ENCODE peak calls at places on chromosome X, in nine cellular contexts. O, J, F, D, S, A, P, E and K are unnamed samples.

GRCh38 chrX:40262641-40263560 is 165.1 kb upstream of the BCOR start:
- DNase-seq in O (peak; percentile 51), J (peak; percentile 62), F (no peak), D (no peak), S (no peak), A (no peak), P (peak; percentile 71), E (peak; percentile 37), K (no peak)

GRCh38 chrX:84611843-84612636 is 109.8 kb upstream of the HDX start:
- DNase-seq in O (no peak), J (no peak), F (no peak), D (no peak), S (no peak), A (no peak), P (no peak), E (no peak), K (no peak)

GRCh38 chrX:2552621-2553297 is 52.0 kb upstream of the DHRSX start:
- DNase-seq in O (no peak), J (no peak), F (no peak), D (no peak), S (no peak), A (no peak), P (peak; percentile 79), E (peak; percentile 59), K (no peak)

GRCh38 chrX:6279277-6279909 is 50.7 kb upstream of the NLGN4X start:
- DNase-seq in O (no peak), J (no peak), F (no peak), D (no peak), S (no peak), A (no peak), P (no peak), E (no peak), K (no peak)

GRCh38 chrX:125132274-125132673 is 187.4 kb upstream of the TEX13C start:
- DNase-seq in O (peak; percentile 67), J (peak; percentile 11), F (no peak), D (no peak), S (no peak), A (peak; percentile 7), P (no peak), E (no peak), K (no peak)

GRCh38 chrX:54087661-54088060 is 43.4 kb upstream of the PHF8 start:
- DNase-seq in O (no peak), J (no peak), F (no peak), D (no peak), S (no peak), A (no peak), P (no peak), E (no peak), K (no peak)

GRCh38 chrX:107323786-107324492 is 117.5 kb downstream of the DNAAF6 start:
- DNase-seq in O (no peak), J (no peak), F (no peak), D (no peak), S (no peak), A (no peak), P (no peak), E (no peak), K (no peak)

GRCh38 chrX:41822917-41823316 is 98.9 kb downstream of the GPR82 start:
- DNase-seq in O (peak; percentile 90), J (no peak), F (no peak), D (no peak), S (no peak), A (no peak), P (no peak), E (no peak), K (peak; percentile 42)

GRCh38 chrX:116009871-116010710 is 160.5 kb upstream of the AGTR2 start:
- DNase-seq in O (peak; percentile 11), J (no peak), F (no peak), D (no peak), S (no peak), A (peak; percentile 67), P (no peak), E (no peak), K (peak; percentile 28)

GRCh38 chrX:24982306-24982965 is 33.3 kb downstream of the ARX start:
- DNase-seq in O (no peak), J (no peak), F (no peak), D (no peak), S (no peak), A (no peak), P (no peak), E (no peak), K (no peak)

GRCh38 chrX:115138040-115138439 is 51.2 kb upstream of the RBMXL3 start:
- DNase-seq in O (peak; percentile 16), J (no peak), F (no peak), D (no peak), S (no peak), A (no peak), P (no peak), E (no peak), K (no peak)

GRCh38 chrX:530726-531610 is 99.6 kb upstream of the SHOX start:
- DNase-seq in O (no peak), J (no peak), F (no peak), D (no peak), S (no peak), A (no peak), P (no peak), E (no peak), K (no peak)

GRCh38 chrX:153776611-153777045 is 4.2 kb upstream of the SRPK3 start:
- DNase-seq in O (no peak), J (peak; percentile 28), F (no peak), D (no peak), S (no peak), A (peak; percentile 46), P (no peak), E (no peak), K (no peak)

GRCh38 chrX:13688384-13688771 is 550 bp upstream of the RAB9A start:
- DNase-seq in O (no peak), J (peak; percentile 27), F (no peak), D (no peak), S (no peak), A (no peak), P (no peak), E (no peak), K (peak; percentile 17)

GRCh38 chrX:31268359-31268758 is 196.5 kb upstream of the FTHL17 start:
- DNase-seq in O (peak; percentile 56), J (no peak), F (no peak), D (no peak), S (no peak), A (no peak), P (no peak), E (no peak), K (no peak)

GRCh38 chrX:46627700-46628405 is 54.3 kb downstream of the CHST7 start:
- DNase-seq in O (no peak), J (no peak), F (no peak), D (no peak), S (no peak), A (peak; percentile 63), P (no peak), E (no peak), K (no peak)

GRCh38 chrX:34638116-34638515 is 19.0 kb downstream of the TMEM47 start:
- DNase-seq in O (peak; percentile 25), J (peak; percentile 30), F (no peak), D (no peak), S (no peak), A (peak; percentile 11), P (peak; percentile 30), E (peak; percentile 52), K (peak; percentile 30)

GRCh38 chrX:111465664-111466063 is 45.8 kb upstream of the SERTM2 start:
- DNase-seq in O (peak; percentile 6), J (no peak), F (no peak), D (no peak), S (no peak), A (no peak), P (no peak), E (no peak), K (no peak)

GRCh38 chrX:132737743-132738142 is 220.7 kb downstream of the HS6ST2 start:
- DNase-seq in O (no peak), J (no peak), F (no peak), D (no peak), S (no peak), A (no peak), P (no peak), E (no peak), K (no peak)

GRCh38 chrX:39808471-39808917 is 289.3 kb downstream of the BCOR start:
- DNase-seq in O (peak; percentile 85), J (no peak), F (no peak), D (no peak), S (no peak), A (no peak), P (peak; percentile 76), E (peak; percentile 85), K (no peak)

GRCh38 chrX:15674899-15675489 is 10.4 kb upstream of the CLTRN start:
- DNase-seq in O (peak; percentile 93), J (peak; percentile 93), F (peak; percentile 80), D (peak; percentile 77), S (peak; percentile 98), A (peak; percentile 91), P (peak; percentile 90), E (peak; percentile 96), K (peak; percentile 88)

GRCh38 chrX:40938418-40938817 is 146.8 kb upstream of the USP9X start:
- DNase-seq in O (no peak), J (no peak), F (no peak), D (no peak), S (no peak), A (no peak), P (no peak), E (no peak), K (no peak)

GRCh38 chrX:16429391-16429790 is 220.6 kb upstream of the S100G start:
- DNase-seq in O (no peak), J (no peak), F (no peak), D (no peak), S (no peak), A (no peak), P (peak; percentile 36), E (no peak), K (no peak)

GRCh38 chrX:11944486-11944885 is 186.4 kb downstream of the MSL3 start:
- DNase-seq in O (peak; percentile 81), J (peak; percentile 32), F (no peak), D (peak; percentile 1), S (no peak), A (peak; percentile 28), P (peak; percentile 55), E (peak; percentile 55), K (no peak)

GRCh38 chrX:18899796-18900380 is 84.0 kb downstream of the PHKA2 start:
- DNase-seq in O (peak; percentile 58), J (peak; percentile 13), F (no peak), D (no peak), S (no peak), A (peak; percentile 21), P (peak; percentile 19), E (peak; percentile 8), K (no peak)

GRCh38 chrX:37320541-37321203 is 28.5 kb upstream of the PRRG1 start:
- DNase-seq in O (no peak), J (no peak), F (no peak), D (no peak), S (no peak), A (no peak), P (no peak), E (no peak), K (no peak)

GRCh38 chrX:57267308-57267707 is 19.2 kb upstream of the FAAH2 start:
- DNase-seq in O (no peak), J (no peak), F (no peak), D (no peak), S (no peak), A (no peak), P (no peak), E (no peak), K (no peak)

GRCh38 chrX:132766452-132766851 is 192.0 kb downstream of the HS6ST2 start:
- DNase-seq in O (no peak), J (no peak), F (no peak), D (no peak), S (no peak), A (no peak), P (no peak), E (no peak), K (no peak)

GRCh38 chrX:152600853-152601635 is 36.7 kb upstream of the GABRQ start:
- DNase-seq in O (peak; percentile 46), J (no peak), F (no peak), D (peak; percentile 19), S (no peak), A (no peak), P (no peak), E (no peak), K (no peak)

GRCh38 chrX:52425710-52426245 is 57.0 kb downstream of the XAGE2 start:
- DNase-seq in O (peak; percentile 0), J (no peak), F (no peak), D (no peak), S (no peak), A (no peak), P (peak; percentile 9), E (peak; percentile 0), K (no peak)

GRCh38 chrX:55342533-55343501 is 78.1 kb upstream of the PAGE3 start:
- DNase-seq in O (peak; percentile 27), J (peak; percentile 49), F (peak; percentile 9), D (no peak), S (no peak), A (peak; percentile 43), P (peak; percentile 18), E (no peak), K (peak; percentile 33)